ENCODE peak calls at places on chromosomes 12 and 14, in eight cellular contexts. One of them, this sample, is unnamed.

GRCh38 chr14:80275208-80275850 is 64.0 kb upstream of the DIO2 start:
- DNase-seq in cardiac fibroblast: peak; percentile 51
- DNase-seq in dorsolateral prefrontal cortex: no peak
- DNase-seq in astrocyte of the spinal cord: peak; percentile 5
- DNase-seq in left ventricle myocardium inferior: no peak
- DNase-seq in AG09309: peak; percentile 17
- DNase-seq in stomach: no peak
- DNase-seq in cardiac muscle cell: peak; percentile 44
- DNase-seq in this sample: peak; percentile 92

GRCh38 chr12:95870897-95871296 is 12.1 kb downstream of the SNRPF start:
- DNase-seq in astrocyte of the spinal cord: no peak
- DNase-seq in cardiac muscle cell: no peak
- DNase-seq in left ventricle myocardium inferior: no peak
- DNase-seq in AG09309: no peak
- DNase-seq in stomach: no peak
- DNase-seq in dorsolateral prefrontal cortex: no peak
- DNase-seq in cardiac fibroblast: no peak
- DNase-seq in this sample: no peak

GRCh38 chr12:105279460-105280056 is 43.6 kb upstream of the APPL2 start:
- DNase-seq in cardiac muscle cell: peak; percentile 63
- DNase-seq in dorsolateral prefrontal cortex: no peak
- DNase-seq in stomach: peak; percentile 33
- DNase-seq in cardiac fibroblast: peak; percentile 52
- DNase-seq in AG09309: no peak
- DNase-seq in left ventricle myocardium inferior: no peak
- DNase-seq in astrocyte of the spinal cord: no peak
- DNase-seq in this sample: no peak

GRCh38 chr14:104556256-104557021 is 23.1 kb upstream of the C14orf180 start:
- DNase-seq in cardiac muscle cell: no peak
- DNase-seq in left ventricle myocardium inferior: peak; percentile 5
- DNase-seq in cardiac fibroblast: no peak
- DNase-seq in dorsolateral prefrontal cortex: no peak
- DNase-seq in astrocyte of the spinal cord: no peak
- DNase-seq in stomach: no peak
- DNase-seq in AG09309: no peak
- DNase-seq in this sample: no peak

GRCh38 chr12:39643052-39643451 is 23.4 kb upstream of the ABCD2 start:
- DNase-seq in left ventricle myocardium inferior: no peak
- DNase-seq in cardiac muscle cell: no peak
- DNase-seq in dorsolateral prefrontal cortex: no peak
- DNase-seq in astrocyte of the spinal cord: no peak
- DNase-seq in AG09309: no peak
- DNase-seq in cardiac fibroblast: no peak
- DNase-seq in stomach: no peak
- DNase-seq in this sample: no peak

GRCh38 chr12:120150919-120151525 is 34.5 kb upstream of the RAB35 start:
- DNase-seq in cardiac fibroblast: no peak
- DNase-seq in stomach: no peak
- DNase-seq in dorsolateral prefrontal cortex: no peak
- DNase-seq in cardiac muscle cell: no peak
- DNase-seq in astrocyte of the spinal cord: no peak
- DNase-seq in left ventricle myocardium inferior: no peak
- DNase-seq in AG09309: no peak
- DNase-seq in this sample: no peak

GRCh38 chr14:23045419-23046357 is 3.7 kb downstream of the PSMB11 start:
- DNase-seq in left ventricle myocardium inferior: no peak
- DNase-seq in AG09309: no peak
- DNase-seq in cardiac fibroblast: no peak
- DNase-seq in cardiac muscle cell: no peak
- DNase-seq in dorsolateral prefrontal cortex: no peak
- DNase-seq in astrocyte of the spinal cord: no peak
- DNase-seq in stomach: no peak
- DNase-seq in this sample: no peak

GRCh38 chr12:80175307-80175930 is 76.1 kb downstream of the OTOGL start:
- DNase-seq in dorsolateral prefrontal cortex: no peak
- DNase-seq in stomach: no peak
- DNase-seq in AG09309: no peak
- DNase-seq in astrocyte of the spinal cord: no peak
- DNase-seq in left ventricle myocardium inferior: no peak
- DNase-seq in cardiac fibroblast: no peak
- DNase-seq in cardiac muscle cell: no peak
- DNase-seq in this sample: no peak

GRCh38 chr12:123971770-123972447 is 722 bp downstream of the CCDC92 start:
- DNase-seq in cardiac muscle cell: peak; percentile 41
- DNase-seq in stomach: peak; percentile 38
- DNase-seq in AG09309: no peak
- DNase-seq in cardiac fibroblast: peak; percentile 47
- DNase-seq in dorsolateral prefrontal cortex: peak; percentile 35
- DNase-seq in astrocyte of the spinal cord: peak; percentile 56
- DNase-seq in left ventricle myocardium inferior: peak; percentile 21
- DNase-seq in this sample: no peak

GRCh38 chr14:33692762-33693161 is 258.1 kb downstream of the EGLN3 start:
- DNase-seq in astrocyte of the spinal cord: peak; percentile 95
- DNase-seq in cardiac muscle cell: peak; percentile 72
- DNase-seq in cardiac fibroblast: peak; percentile 81
- DNase-seq in stomach: no peak
- DNase-seq in left ventricle myocardium inferior: no peak
- DNase-seq in AG09309: peak; percentile 80
- DNase-seq in dorsolateral prefrontal cortex: no peak
- DNase-seq in this sample: peak; percentile 76

GRCh38 chr12:11719678-11720099 is 70.2 kb downstream of the ETV6 start:
- DNase-seq in left ventricle myocardium inferior: peak; percentile 28
- DNase-seq in AG09309: no peak
- DNase-seq in dorsolateral prefrontal cortex: peak; percentile 74
- DNase-seq in astrocyte of the spinal cord: peak; percentile 94
- DNase-seq in cardiac fibroblast: peak; percentile 87
- DNase-seq in stomach: no peak
- DNase-seq in cardiac muscle cell: peak; percentile 92
- DNase-seq in this sample: peak; percentile 43

GRCh38 chr14:54253195-54253947 is 143.4 kb upstream of the CDKN3 start:
- DNase-seq in cardiac fibroblast: peak; percentile 39
- DNase-seq in AG09309: peak; percentile 52
- DNase-seq in stomach: no peak
- DNase-seq in astrocyte of the spinal cord: peak; percentile 98
- DNase-seq in cardiac muscle cell: peak; percentile 49
- DNase-seq in dorsolateral prefrontal cortex: no peak
- DNase-seq in left ventricle myocardium inferior: no peak
- DNase-seq in this sample: peak; percentile 75

GRCh38 chr14:54610051-54610977 is 43.4 kb downstream of the SAMD4A start:
- DNase-seq in cardiac fibroblast: peak; percentile 36
- DNase-seq in cardiac muscle cell: peak; percentile 25
- DNase-seq in dorsolateral prefrontal cortex: no peak
- DNase-seq in AG09309: no peak
- DNase-seq in astrocyte of the spinal cord: peak; percentile 52
- DNase-seq in left ventricle myocardium inferior: no peak
- DNase-seq in stomach: no peak
- DNase-seq in this sample: no peak

GRCh38 chr12:65269603-65270002 is 8.9 kb upstream of the MSRB3 start:
- DNase-seq in astrocyte of the spinal cord: no peak
- DNase-seq in AG09309: no peak
- DNase-seq in cardiac muscle cell: peak; percentile 11
- DNase-seq in stomach: no peak
- DNase-seq in cardiac fibroblast: peak; percentile 20
- DNase-seq in dorsolateral prefrontal cortex: no peak
- DNase-seq in left ventricle myocardium inferior: no peak
- DNase-seq in this sample: no peak

GRCh38 chr14:105168496-105168978 is at the start of gene JAG2:
- DNase-seq in cardiac muscle cell: peak; percentile 24
- DNase-seq in cardiac fibroblast: peak; percentile 36
- DNase-seq in AG09309: no peak
- DNase-seq in left ventricle myocardium inferior: peak; percentile 67
- DNase-seq in stomach: peak; percentile 67
- DNase-seq in dorsolateral prefrontal cortex: peak; percentile 45
- DNase-seq in astrocyte of the spinal cord: no peak
- DNase-seq in this sample: no peak

GRCh38 chr14:76109087-76109880 is 42.4 kb upstream of the GPATCH2L start:
- DNase-seq in cardiac fibroblast: no peak
- DNase-seq in left ventricle myocardium inferior: no peak
- DNase-seq in astrocyte of the spinal cord: no peak
- DNase-seq in AG09309: peak; percentile 20
- DNase-seq in cardiac muscle cell: no peak
- DNase-seq in stomach: no peak
- DNase-seq in dorsolateral prefrontal cortex: no peak
- DNase-seq in this sample: no peak

GRCh38 chr12:7966558-7966957 is 30.6 kb upstream of the SLC2A3 start:
- DNase-seq in AG09309: no peak
- DNase-seq in dorsolateral prefrontal cortex: no peak
- DNase-seq in cardiac muscle cell: peak; percentile 55
- DNase-seq in left ventricle myocardium inferior: no peak
- DNase-seq in stomach: no peak
- DNase-seq in astrocyte of the spinal cord: no peak
- DNase-seq in cardiac fibroblast: peak; percentile 52
- DNase-seq in this sample: no peak

GRCh38 chr14:55071870-55072640 is 20.6 kb downstream of the MAPK1IP1L start:
- DNase-seq in dorsolateral prefrontal cortex: peak; percentile 69
- DNase-seq in stomach: no peak
- DNase-seq in cardiac fibroblast: peak; percentile 79
- DNase-seq in cardiac muscle cell: peak; percentile 73
- DNase-seq in AG09309: peak; percentile 91
- DNase-seq in astrocyte of the spinal cord: peak; percentile 95
- DNase-seq in left ventricle myocardium inferior: peak; percentile 47
- DNase-seq in this sample: peak; percentile 89

GRCh38 chr12:94710933-94711332 is 60.6 kb upstream of the TMCC3 start:
- DNase-seq in cardiac fibroblast: no peak
- DNase-seq in cardiac muscle cell: peak; percentile 24
- DNase-seq in left ventricle myocardium inferior: no peak
- DNase-seq in AG09309: no peak
- DNase-seq in stomach: no peak
- DNase-seq in dorsolateral prefrontal cortex: no peak
- DNase-seq in astrocyte of the spinal cord: no peak
- DNase-seq in this sample: no peak

GRCh38 chr14:68741839-68742470 is 50.9 kb downstream of the ZFP36L1 start:
- DNase-seq in left ventricle myocardium inferior: no peak
- DNase-seq in cardiac fibroblast: no peak
- DNase-seq in astrocyte of the spinal cord: no peak
- DNase-seq in cardiac muscle cell: no peak
- DNase-seq in dorsolateral prefrontal cortex: no peak
- DNase-seq in stomach: no peak
- DNase-seq in AG09309: no peak
- DNase-seq in this sample: no peak

GRCh38 chr14:68747366-68747765 is 45.5 kb downstream of the ZFP36L1 start:
- DNase-seq in left ventricle myocardium inferior: no peak
- DNase-seq in stomach: no peak
- DNase-seq in cardiac muscle cell: no peak
- DNase-seq in AG09309: no peak
- DNase-seq in astrocyte of the spinal cord: no peak
- DNase-seq in dorsolateral prefrontal cortex: no peak
- DNase-seq in cardiac fibroblast: no peak
- DNase-seq in this sample: no peak

GRCh38 chr14:68741481-68741799 is 51.4 kb downstream of the ZFP36L1 start:
- DNase-seq in cardiac fibroblast: no peak
- DNase-seq in stomach: no peak
- DNase-seq in cardiac muscle cell: no peak
- DNase-seq in left ventricle myocardium inferior: no peak
- DNase-seq in dorsolateral prefrontal cortex: no peak
- DNase-seq in AG09309: no peak
- DNase-seq in astrocyte of the spinal cord: no peak
- DNase-seq in this sample: no peak

GRCh38 chr14:68748260-68748659 is 44.6 kb downstream of the ZFP36L1 start:
- DNase-seq in stomach: no peak
- DNase-seq in cardiac fibroblast: no peak
- DNase-seq in AG09309: no peak
- DNase-seq in astrocyte of the spinal cord: no peak
- DNase-seq in dorsolateral prefrontal cortex: no peak
- DNase-seq in cardiac muscle cell: no peak
- DNase-seq in left ventricle myocardium inferior: no peak
- DNase-seq in this sample: no peak

DNA sequence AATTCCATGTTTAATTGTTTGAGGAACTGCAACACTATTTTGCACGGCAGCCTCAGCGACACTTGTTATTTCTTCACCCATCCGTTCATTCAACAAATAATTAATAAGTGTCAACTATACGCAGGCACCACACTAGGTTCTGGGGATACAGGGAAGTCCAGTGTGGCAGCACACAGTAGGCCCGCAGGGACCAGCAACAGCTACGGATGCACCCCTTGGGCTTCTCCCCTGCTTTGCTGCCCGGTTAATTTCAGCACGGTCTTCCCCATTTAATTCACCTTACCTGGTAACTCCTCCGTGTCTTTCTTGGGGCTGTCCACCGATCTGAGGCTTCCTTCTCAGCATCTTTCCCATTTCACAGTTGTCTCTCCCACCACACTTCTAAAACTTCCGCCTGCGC is 48.3 kb downstream of the ZFP36L1 start:
- DNase-seq in stomach: no peak
- DNase-seq in astrocyte of the spinal cord: no peak
- DNase-seq in dorsolateral prefrontal cortex: no peak
- DNase-seq in cardiac muscle cell: no peak
- DNase-seq in AG09309: no peak
- DNase-seq in left ventricle myocardium inferior: no peak
- DNase-seq in cardiac fibroblast: no peak
- DNase-seq in this sample: no peak
- TF ChIP-seq CTCF in stomach: no peak
- TF ChIP-seq CTCF in astrocyte of the spinal cord: no peak
- TF ChIP-seq CTCF in dorsolateral prefrontal cortex: no peak
- TF ChIP-seq CTCF in cardiac muscle cell: no peak
- TF ChIP-seq CTCF in AG09309: no peak
- TF ChIP-seq CTCF in left ventricle myocardium inferior: no peak
- TF ChIP-seq CTCF in cardiac fibroblast: no peak
- TF ChIP-seq CTCF in this sample: no peak

GRCh38 chr14:20578325-20578724 is 9.5 kb downstream of the RNASE11 start:
- DNase-seq in astrocyte of the spinal cord: no peak
- DNase-seq in dorsolateral prefrontal cortex: no peak
- DNase-seq in left ventricle myocardium inferior: no peak
- DNase-seq in cardiac muscle cell: no peak
- DNase-seq in cardiac fibroblast: no peak
- DNase-seq in AG09309: no peak
- DNase-seq in stomach: no peak
- DNase-seq in this sample: no peak
- H3K4me3 ChIP-seq in astrocyte of the spinal cord: no peak overlapping the region
- H3K4me3 ChIP-seq in dorsolateral prefrontal cortex: no peak overlapping the region
- H3K4me3 ChIP-seq in left ventricle myocardium inferior: no peak overlapping the region
- H3K4me3 ChIP-seq in cardiac muscle cell: no peak overlapping the region
- H3K4me3 ChIP-seq in cardiac fibroblast: no peak overlapping the region
- H3K4me3 ChIP-seq in AG09309: no peak overlapping the region
- H3K4me3 ChIP-seq in stomach: no peak overlapping the region
- H3K4me3 ChIP-seq in this sample: no peak overlapping the region

DNA sequence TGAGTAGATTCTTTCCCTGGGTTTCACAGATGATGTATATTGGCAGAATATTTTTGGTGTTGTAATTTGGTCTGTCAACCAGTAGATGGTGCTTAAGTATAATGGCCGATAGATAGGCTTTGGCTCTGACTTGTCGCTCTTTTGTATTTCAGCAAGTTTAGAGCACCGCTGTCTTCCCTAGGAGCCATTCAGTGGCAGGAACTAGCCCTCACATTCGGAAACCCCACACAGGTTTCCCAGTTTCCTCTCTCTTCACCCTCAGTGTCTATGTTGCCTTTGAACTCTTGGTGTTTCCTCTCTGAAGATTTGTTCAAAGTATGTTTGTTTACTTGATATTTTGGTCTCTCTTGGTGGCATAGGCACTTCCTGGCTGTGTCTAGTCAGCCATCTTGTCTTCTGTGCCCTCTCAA is 102.2 kb downstream of the GPHN start:
- DNase-seq in cardiac fibroblast: peak; percentile 7
- DNase-seq in cardiac muscle cell: peak; percentile 9
- DNase-seq in astrocyte of the spinal cord: no peak
- DNase-seq in stomach: no peak
- DNase-seq in dorsolateral prefrontal cortex: no peak
- DNase-seq in AG09309: no peak
- DNase-seq in left ventricle myocardium inferior: no peak
- DNase-seq in this sample: no peak
- TF ChIP-seq CTCF in cardiac fibroblast: peak; percentile 55
- TF ChIP-seq CTCF in cardiac muscle cell: peak; percentile 34
- TF ChIP-seq CTCF in astrocyte of the spinal cord: peak; percentile 38
- TF ChIP-seq CTCF in stomach: no peak
- TF ChIP-seq CTCF in dorsolateral prefrontal cortex: no peak
- TF ChIP-seq CTCF in AG09309: peak; percentile 36
- TF ChIP-seq CTCF in left ventricle myocardium inferior: peak; percentile 18
- TF ChIP-seq CTCF in this sample: peak; percentile 27

GRCh38 chr12:4325984-4326383 is 5.0 kb downstream of the TIGAR start:
- DNase-seq in stomach: no peak
- DNase-seq in left ventricle myocardium inferior: no peak
- DNase-seq in astrocyte of the spinal cord: no peak
- DNase-seq in dorsolateral prefrontal cortex: no peak
- DNase-seq in cardiac muscle cell: no peak
- DNase-seq in cardiac fibroblast: no peak
- DNase-seq in AG09309: no peak
- DNase-seq in this sample: no peak
- H3K4me3 ChIP-seq in stomach: no peak overlapping the region
- H3K4me3 ChIP-seq in left ventricle myocardium inferior: no peak overlapping the region
- H3K4me3 ChIP-seq in astrocyte of the spinal cord: no peak overlapping the region
- H3K4me3 ChIP-seq in dorsolateral prefrontal cortex: peak overlapping the region; percentile 31
- H3K4me3 ChIP-seq in cardiac muscle cell: no peak overlapping the region
- H3K4me3 ChIP-seq in cardiac fibroblast: no peak overlapping the region
- H3K4me3 ChIP-seq in AG09309: no peak overlapping the region
- H3K4me3 ChIP-seq in this sample: no peak overlapping the region